ENCODE peak calls at places on chromosomes 12 and 14, in nine cellular contexts. O, H, R, X, V, Z, Y, Q and F are unnamed samples.

GRCh38 chr12:132677492-132677891 is 9.7 kb downstream of the POLE start:
- DNase-seq in H (no peak), X (no peak), V (no peak), Z (no peak), R (no peak), Q (no peak), O (no peak), Y (no peak), F (no peak)

GRCh38 chr12:49863946-49864816 is 21.3 kb upstream of the BCDIN3D start:
- DNase-seq in H (no peak), R (no peak), V (no peak), Y (no peak), Z (no peak), X (no peak), O (no peak), Q (no peak), F (no peak)

GRCh38 chr14:68704736-68705720 is 87.8 kb downstream of the ZFP36L1 start:
- DNase-seq in R (no peak), Q (no peak), Y (no peak), O (peak), X (no peak), H (no peak), V (peak), Z (peak), F (no peak)

GRCh38 chr12:818733-819132 is 66.4 kb downstream of the WNK1 start:
- DNase-seq in H (no peak), X (peak), R (no peak), Y (no peak), O (no peak), V (no peak), Q (no peak), Z (peak), F (no peak)

GRCh38 chr12:64457036-64457435 is 5.1 kb downstream of the TBK1 start:
- DNase-seq in Z (no peak), Y (no peak), X (peak), Q (peak), O (peak), H (no peak), R (no peak), V (no peak), F (no peak)

GRCh38 chr12:131933387-131933786 is 4.3 kb downstream of the PUS1 start:
- DNase-seq in Q (no peak), H (peak), Z (no peak), Y (no peak), V (no peak), X (no peak), R (peak), O (no peak), F (no peak)

GRCh38 chr12:114759635-114760034 is 75.7 kb upstream of the TBX3 start:
- DNase-seq in R (no peak), Q (no peak), Y (no peak), H (no peak), X (no peak), V (no peak), O (no peak), Z (no peak), F (no peak)

GRCh38 chr12:49190317-49190716 is 1.4 kb upstream of the TUBA1A start:
- DNase-seq in Y (no peak), R (no peak), H (no peak), Z (no peak), O (no peak), X (no peak), V (no peak), Q (no peak), F (no peak)

GRCh38 chr12:90514325-90514724 is 440.7 kb downstream of the CCER1 start:
- DNase-seq in H (no peak), O (peak), X (peak), V (peak), Z (no peak), R (no peak), Y (no peak), Q (no peak), F (peak)

GRCh38 chr14:91606851-91607250 is 96.7 kb upstream of the PPP4R3A start:
- DNase-seq in Z (peak), R (no peak), V (peak), Y (no peak), Q (no peak), X (peak), H (no peak), O (peak), F (no peak)

GRCh38 chr14:28609228-28609828 is 157.3 kb upstream of the FOXG1 start:
- DNase-seq in V (peak), H (peak), R (peak), Q (peak), X (peak), Z (peak), O (peak), Y (no peak), F (peak)

GRCh38 chr12:127722651-127723050 is 544.3 kb upstream of the TMEM132C start:
- DNase-seq in H (no peak), O (no peak), R (no peak), Q (no peak), Y (no peak), X (no peak), V (no peak), Z (no peak), F (no peak)

GRCh38 chr14:20454359-20454644 is 310 bp downstream of the OSGEP start:
- DNase-seq in H (no peak), X (no peak), R (no peak), O (peak), Z (peak), Y (no peak), V (peak), Q (no peak), F (no peak)

GRCh38 chr12:52413202-52413601 is 7.1 kb upstream of the KRT82 start:
- DNase-seq in Q (no peak), V (no peak), H (no peak), Y (no peak), Z (peak), R (no peak), O (no peak), X (no peak), F (no peak)

GRCh38 chr14:65396082-65396910 is 16.2 kb upstream of the FUT8 start:
- DNase-seq in V (no peak), Q (no peak), H (no peak), Y (no peak), Z (no peak), R (no peak), O (no peak), X (no peak), F (no peak)

GRCh38 chr14:49586673-49587460 is 687 bp upstream of the RPS29 start:
- DNase-seq in Q (peak), X (peak), O (peak), Z (peak), Y (peak), V (peak), R (no peak), H (no peak), F (peak)

GRCh38 chr12:131564843-131565242 is 146.0 kb upstream of the SFSWAP start:
- DNase-seq in R (no peak), Y (no peak), Q (no peak), X (no peak), H (no peak), O (no peak), Z (no peak), V (no peak), F (no peak)

GRCh38 chr12:12476836-12477531 is 85.7 kb downstream of the DUSP16 start:
- DNase-seq in R (no peak), Q (no peak), X (no peak), V (no peak), H (no peak), Y (no peak), Z (no peak), O (no peak), F (no peak)

GRCh38 chr12:117857632-117858274 is 111.0 kb downstream of the KSR2 start:
- DNase-seq in Q (peak), H (no peak), R (no peak), Y (no peak), O (peak), Z (peak), X (peak), V (peak), F (peak)

GRCh38 chr12:51887476-51888315 is at the start of gene ANKRD33:
- DNase-seq in Y (no peak), Z (peak), O (peak), Q (no peak), X (peak), R (peak), H (peak), V (peak), F (no peak)

GRCh38 chr12:131975228-131975627 is 25.5 kb downstream of the EP400 start:
- DNase-seq in H (no peak), R (no peak), O (no peak), Q (no peak), Z (no peak), V (no peak), X (no peak), Y (no peak), F (no peak)

GRCh38 chr12:106131671-106132070 is 7.1 kb downstream of the NUAK1 start:
- DNase-seq in H (no peak), R (no peak), V (peak), Y (peak), O (peak), Q (no peak), X (peak), Z (no peak), F (peak)

GRCh38 chr14:65096323-65097089 is 5.8 kb downstream of the MAX start:
- DNase-seq in Q (peak), V (peak), O (peak), H (no peak), Y (peak), R (no peak), X (peak), Z (peak), F (no peak)

GRCh38 chr14:86035882-86036281 is 505.9 kb downstream of the FLRT2 start:
- DNase-seq in H (no peak), Z (peak), Y (no peak), V (peak), O (peak), R (no peak), Q (no peak), X (peak), F (no peak)

GRCh38 chr12:105921055-105921454 is 217.7 kb downstream of the NUAK1 start:
- DNase-seq in X (no peak), R (no peak), Z (no peak), H (no peak), O (no peak), Y (no peak), V (no peak), Q (no peak), F (no peak)

GRCh38 chr12:122527478-122527944 is 462 bp downstream of the KNTC1 start:
- DNase-seq in H (no peak), Z (peak), X (no peak), Y (no peak), O (peak), R (no peak), Q (peak), V (peak), F (no peak)

GRCh38 chr14:66216763-66217162 is 269.4 kb upstream of the CCDC196 start:
- DNase-seq in H (no peak), O (peak), Q (no peak), X (no peak), V (no peak), Y (no peak), R (no peak), Z (no peak), F (no peak)

GRCh38 chr14:106080922-106081321 is 554.5 kb downstream of the TMEM121 start:
- DNase-seq in Y (no peak), X (no peak), Z (no peak), H (no peak), Q (no peak), V (no peak), R (no peak), O (no peak), F (no peak)
- TF ChIP-seq CTCF in Y (no peak), X (no peak), Z (no peak), H (no peak), Q (no peak), V (no peak), R (no peak), O (no peak), F (no peak)

DNA sequence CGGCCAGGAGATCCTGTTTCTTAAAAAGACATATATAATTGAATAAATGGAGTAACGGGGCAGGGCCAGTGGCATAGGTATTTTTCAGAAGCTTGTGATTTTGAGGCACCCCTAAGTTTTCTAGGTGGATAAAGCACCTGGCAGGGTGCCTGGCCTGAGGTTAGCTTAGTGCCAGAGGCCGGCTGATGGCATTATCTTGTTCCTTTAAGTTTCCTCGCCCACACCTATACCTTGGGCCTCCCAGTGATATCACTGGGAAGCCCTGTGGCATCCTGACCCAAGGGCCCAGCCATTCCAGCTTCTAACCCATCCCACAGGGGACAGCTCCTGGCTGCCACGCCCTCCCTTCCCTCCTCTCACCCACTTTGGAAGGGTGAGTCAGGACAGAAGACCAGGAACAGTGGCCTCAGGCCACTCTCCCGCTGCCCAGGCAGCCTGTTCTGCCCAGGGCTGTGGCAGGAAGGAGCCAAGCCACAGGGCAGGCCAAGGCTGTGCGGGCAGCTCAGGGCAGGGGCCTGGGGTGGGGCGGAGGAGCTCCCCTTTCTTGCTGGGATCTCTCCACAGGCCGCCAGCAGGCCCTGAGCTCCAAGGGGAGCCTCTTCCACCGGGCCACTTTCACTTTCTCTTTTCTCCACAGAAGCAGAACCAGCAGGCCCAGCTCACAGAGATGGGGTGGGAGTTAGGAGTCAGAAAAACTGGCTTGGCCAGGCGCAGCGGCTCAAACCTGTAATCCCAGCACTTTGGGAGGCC is 75.1 kb downstream of the IRF2BPL start:
- DNase-seq in H (peak), Z (peak), X (peak), Y (peak), Q (peak), R (peak), V (peak), O (peak), F (peak)
- H3K4me3 ChIP-seq in H (peak), Z (no peak), X (peak), Y (peak), Q (peak), R (peak), V (peak), O (peak), F (no peak)

GRCh38 chr12:66166561-66166960 is 3.2 kb downstream of the TMBIM4 start:
- DNase-seq in R (no peak), Z (no peak), Y (no peak), V (no peak), O (no peak), X (no peak), Q (no peak), H (no peak), F (no peak)

GRCh38 chr12:66165141-66165540 is 4.7 kb downstream of the TMBIM4 start:
- DNase-seq in H (no peak), Z (no peak), X (no peak), Y (no peak), R (no peak), V (no peak), Q (no peak), O (no peak), F (no peak)

GRCh38 chr12:66170606-66171005 is 810 bp upstream of the TMBIM4 start:
- DNase-seq in Z (no peak), O (no peak), Q (no peak), R (no peak), H (no peak), X (no peak), V (no peak), Y (no peak), F (no peak)

GRCh38 chr12:66168410-66168809 is 1.4 kb downstream of the TMBIM4 start:
- DNase-seq in V (no peak), H (no peak), Q (no peak), Y (no peak), Z (no peak), X (no peak), R (no peak), O (peak), F (no peak)

DNA sequence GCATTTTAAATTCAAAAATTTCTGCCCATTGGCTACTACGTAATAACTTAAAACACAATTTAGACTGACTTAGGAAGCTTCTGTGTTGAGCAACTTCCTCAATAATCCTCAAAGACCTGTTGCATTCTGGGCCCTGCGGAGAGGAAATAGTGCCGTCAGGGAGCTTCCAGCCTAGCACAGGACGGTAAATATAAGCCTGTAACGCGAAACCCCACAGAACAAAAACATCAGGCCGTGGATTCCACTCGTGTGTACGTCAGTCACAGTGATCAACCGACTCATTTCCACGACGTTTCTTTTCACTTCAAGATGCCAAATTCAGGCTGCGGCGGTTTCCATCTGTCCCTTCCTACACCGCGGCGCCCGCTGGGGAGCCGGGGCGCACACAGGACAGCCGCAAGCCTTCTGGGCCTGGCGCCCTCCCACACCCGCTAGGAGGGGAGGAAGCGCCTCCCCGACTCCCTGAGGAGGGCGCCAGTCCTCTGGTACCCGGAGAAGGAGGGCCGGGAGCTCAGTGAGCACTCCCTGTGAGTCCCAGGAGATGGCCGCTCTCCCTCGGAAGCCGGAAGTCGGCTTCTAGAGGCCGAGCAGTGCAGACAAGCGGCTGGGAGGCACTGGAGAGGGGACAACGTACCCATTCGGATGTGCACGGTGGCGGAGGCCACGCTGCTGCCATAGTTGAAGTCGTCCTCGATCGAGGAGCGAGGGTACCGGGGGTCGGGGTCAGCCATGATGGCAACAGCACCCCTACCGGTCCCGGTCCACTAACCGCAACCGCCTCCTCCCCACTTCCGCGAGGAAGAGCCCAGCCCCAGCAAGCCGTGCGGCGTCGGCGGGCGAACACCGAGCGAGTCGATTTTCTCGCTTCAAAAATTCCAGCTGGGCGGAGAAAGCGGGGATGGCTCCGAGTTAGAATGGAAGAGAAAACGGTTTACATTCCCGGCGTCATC is at the start of gene TMBIM4:
- DNase-seq in H (peak), Q (peak), X (peak), Z (peak), O (peak), R (peak), V (peak), Y (peak), F (peak)
- TF ChIP-seq CTCF in H (peak), Q (peak), X (peak), Z (peak), O (peak), R (peak), V (peak), Y (peak), F (peak)

DNA sequence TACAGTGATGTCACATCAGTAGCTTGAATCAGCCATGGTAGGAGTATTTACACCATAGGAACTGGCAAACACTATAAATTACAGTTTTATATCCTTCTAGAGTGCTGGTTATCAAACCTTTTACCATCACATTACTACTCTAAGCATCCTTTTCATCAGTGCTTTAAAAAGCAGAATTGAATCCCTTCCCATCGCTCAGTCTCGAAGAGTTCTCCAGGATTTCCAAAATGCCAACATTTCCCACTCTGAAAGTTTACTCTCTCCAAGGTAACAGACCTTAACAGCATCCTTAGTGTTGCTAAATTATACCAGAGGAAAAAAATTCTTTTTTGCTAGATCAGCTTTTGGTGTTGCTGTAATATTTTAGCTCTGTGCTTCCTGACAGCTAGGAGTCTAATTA is 209.4 kb upstream of the USP15 start:
- DNase-seq in O (no peak), X (no peak), R (no peak), Q (no peak), Y (no peak), H (no peak), V (no peak), Z (no peak), F (no peak)
- H3K4me3 ChIP-seq in O (no peak), X (no peak), R (no peak), Q (no peak), Y (no peak), H (no peak), V (no peak), Z (no peak), F (no peak)

GRCh38 chr12:82686223-82687019 is at the start of gene TMTC2:
- DNase-seq in H (peak), V (peak), O (peak), Z (peak), Y (peak), Q (peak), X (peak), R (peak), F (peak)

GRCh38 chr12:82688619-82689018 is 1.9 kb downstream of the TMTC2 start:
- DNase-seq in H (no peak), O (no peak), Q (no peak), Z (no peak), Y (no peak), X (no peak), V (no peak), R (no peak), F (no peak)

GRCh38 chr12:82685721-82686222 is 934 bp upstream of the TMTC2 start:
- DNase-seq in Q (peak), H (peak), O (peak), X (peak), Z (peak), Y (peak), R (peak), V (peak), F (peak)

GRCh38 chr12:82687020-82687951 is 580 bp downstream of the TMTC2 start:
- DNase-seq in O (peak), X (peak), Q (peak), V (peak), H (peak), Y (peak), R (peak), Z (peak), F (peak)

DNA sequence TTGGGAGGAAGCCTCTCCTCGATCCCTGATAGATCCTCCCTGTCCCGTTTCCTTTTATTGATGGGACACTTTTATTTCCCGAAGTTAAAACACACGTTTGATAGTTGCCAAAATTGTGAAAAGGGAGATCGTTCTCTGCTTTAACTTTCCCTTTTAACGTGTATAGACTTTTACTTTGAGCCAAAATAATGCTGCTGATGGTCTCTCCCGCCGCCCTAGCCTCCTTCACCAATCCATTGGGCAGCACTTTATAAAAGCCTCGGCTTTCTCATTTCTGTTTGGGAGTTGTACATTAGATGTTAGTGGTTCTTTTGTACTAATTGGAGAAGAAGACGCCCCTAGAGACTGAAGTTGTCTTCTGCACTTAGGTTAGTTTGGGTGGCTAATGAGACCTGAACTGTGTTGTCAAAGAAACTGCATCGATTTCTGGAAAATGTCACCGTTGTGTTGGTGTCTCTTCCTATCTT is 1.4 kb downstream of the TMTC2 start:
- DNase-seq in X (peak), Y (no peak), Z (no peak), Q (peak), R (no peak), O (peak), V (peak), H (no peak), F (peak)
- TF ChIP-seq CTCF in X (peak), Y (no peak), Z (no peak), Q (peak), R (no peak), O (peak), V (peak), H (peak), F (peak)

GRCh38 chr12:72273499-72273837 is 1.3 kb downstream of the TRHDE start:
- DNase-seq in O (no peak), H (peak), V (no peak), Z (no peak), Y (peak), R (no peak), X (no peak), Q (no peak), F (no peak)
- H3K4me3 ChIP-seq in O (peak), H (peak), V (peak), Z (no peak), Y (peak), R (peak), X (peak), Q (peak), F (peak)

GRCh38 chr14:95679995-95680735 is 6.1 kb upstream of the TCL1B start:
- DNase-seq in Q (no peak), Z (no peak), X (no peak), H (no peak), O (no peak), V (no peak), R (no peak), Y (no peak), F (no peak)
- TF ChIP-seq CTCF in Q (no peak), Z (no peak), X (no peak), H (no peak), O (no peak), V (no peak), R (no peak), Y (no peak), F (no peak)